ENCODE peak calls at places on chromosomes 13 and 19, in ten cellular contexts. T is left lung; M is fibroblast of lung; B is CD8-positive, alpha-beta T cell; Y is HL-60; X is H1; K is ascending aorta; U is thoracic aorta; C is upper lobe of left lung; G is cardiac muscle cell. Q is an unnamed sample.

GRCh38 chr19:40811478-40812341 is 12.7 kb downstream of the EGLN2 start:
- DNase-seq in T (peak), M (no peak), B (peak), Y (no peak), X (no peak), K (no peak), U (no peak), C (no peak), G (peak), Q (no peak)

GRCh38 chr13:26498524-26499208 is 58.8 kb upstream of the WASF3 start:
- DNase-seq in T (no peak), M (peak), B (no peak), Y (no peak), X (no peak), K (no peak), U (no peak), C (no peak), G (no peak), Q (no peak)

GRCh38 chr19:13071444-13072205 is 31.0 kb downstream of the LYL1 start:
- DNase-seq in T (no peak), M (no peak), B (no peak), Y (no peak), X (no peak), K (no peak), U (no peak), C (no peak), G (no peak), Q (no peak)

GRCh38 chr19:13149628-13150186 is 468 bp downstream of the STX10 start:
- DNase-seq in T (peak), M (peak), B (no peak), Y (peak), X (peak), K (peak), U (no peak), C (peak), G (peak), Q (peak)

GRCh38 chr19:51687791-51688664 is 5.1 kb upstream of the SPACA6 start:
- DNase-seq in T (peak), M (peak), B (no peak), Y (no peak), X (peak), K (peak), U (peak), C (peak), G (peak), Q (no peak)

GRCh38 chr13:113782472-113782871 is 23.4 kb downstream of the TMEM255B start:
- DNase-seq in T (no peak), M (no peak), B (no peak), Y (no peak), X (no peak), K (no peak), U (no peak), C (no peak), G (no peak), Q (no peak)

GRCh38 chr13:25654332-25654731 is 282.6 kb downstream of the ATP8A2 start:
- DNase-seq in T (no peak), M (no peak), B (no peak), Y (no peak), X (no peak), K (no peak), U (no peak), C (no peak), G (no peak), Q (no peak)

GRCh38 chr13:101655435-101655834 is 203.0 kb downstream of the ITGBL1 start:
- DNase-seq in T (no peak), M (peak), B (no peak), Y (no peak), X (no peak), K (no peak), U (no peak), C (no peak), G (no peak), Q (no peak)

GRCh38 chr19:39160523-39160861 is 34.9 kb downstream of the PAK4 start:
- DNase-seq in T (peak), M (peak), B (no peak), Y (no peak), X (no peak), K (peak), U (peak), C (no peak), G (no peak), Q (no peak)

GRCh38 chr19:11624064-11624463 is 26.8 kb downstream of the ZNF627 start:
- DNase-seq in T (no peak), M (peak), B (no peak), Y (no peak), X (no peak), K (no peak), U (no peak), C (no peak), G (no peak), Q (no peak)

GRCh38 chr13:90485441-90485840 is 862.0 kb upstream of the MIR17HG start:
- DNase-seq in T (no peak), M (peak), B (no peak), Y (no peak), X (no peak), K (no peak), U (no peak), C (no peak), G (no peak), Q (no peak)

DNA sequence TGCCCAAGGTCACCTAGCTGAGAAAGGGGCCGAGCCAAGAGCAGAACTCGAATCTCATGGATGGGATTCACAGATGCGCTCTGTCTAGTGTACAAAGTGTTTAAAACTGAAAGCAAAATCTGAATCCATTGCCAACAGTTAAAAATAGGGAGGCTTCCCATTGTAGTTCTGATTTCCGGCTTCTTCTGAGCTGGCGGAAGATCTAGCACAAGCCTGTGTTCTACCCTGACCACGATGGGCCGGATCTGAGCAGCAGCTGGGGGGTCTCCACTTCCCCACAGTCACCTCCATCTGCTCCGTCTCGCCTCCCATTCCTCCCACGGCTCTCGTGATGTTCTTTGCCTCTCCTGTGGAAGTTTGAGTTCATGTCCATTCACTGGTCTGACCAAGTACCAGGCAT is 2.4 kb downstream of the CACNG8 start:
- DNase-seq in T (no peak), M (no peak), B (no peak), Y (no peak), X (no peak), K (no peak), U (no peak), C (no peak), G (no peak), Q (no peak)
- H3K4me3 ChIP-seq in T (no peak), M (no peak), B (no peak), Y (no peak), X (no peak), K (no peak), U (no peak), C (no peak), G (no peak), Q (peak)

DNA sequence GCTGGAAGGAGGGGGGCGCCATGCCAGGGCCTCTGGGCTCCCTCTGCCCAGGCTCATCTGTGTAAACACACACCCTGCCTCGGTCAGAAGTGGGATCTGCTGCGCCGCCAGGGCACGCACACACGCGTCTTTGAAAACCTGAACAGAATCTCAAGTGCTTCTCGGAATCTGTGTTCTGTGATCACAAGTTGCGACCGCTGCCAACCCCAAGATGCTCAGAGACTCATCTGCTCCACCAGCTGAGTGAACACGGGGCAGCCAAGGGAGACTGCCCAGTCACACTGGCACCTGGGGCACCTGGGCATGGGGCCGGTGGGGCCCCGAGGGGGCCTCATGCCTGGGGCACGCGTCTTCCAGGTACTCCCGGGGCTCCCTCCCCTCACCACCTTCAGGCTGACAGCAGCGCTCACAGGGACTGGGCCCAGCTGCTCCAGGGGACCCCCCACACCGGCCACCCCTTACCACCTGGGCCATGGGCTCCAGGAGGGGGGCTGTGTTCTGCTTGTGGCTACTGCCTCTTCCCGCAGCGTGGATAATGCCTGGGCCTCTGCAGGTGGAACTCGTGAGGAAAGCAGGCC is 59.0 kb downstream of the KLF2 start:
- DNase-seq in T (no peak), M (no peak), B (no peak), Y (no peak), X (no peak), K (no peak), U (no peak), C (no peak), G (no peak), Q (no peak)
- TF ChIP-seq CTCF in T (no peak), M (no peak), B (no peak), Y (no peak), X (no peak), K (no peak), U (no peak), C (peak), G (peak), Q (no peak)

DNA sequence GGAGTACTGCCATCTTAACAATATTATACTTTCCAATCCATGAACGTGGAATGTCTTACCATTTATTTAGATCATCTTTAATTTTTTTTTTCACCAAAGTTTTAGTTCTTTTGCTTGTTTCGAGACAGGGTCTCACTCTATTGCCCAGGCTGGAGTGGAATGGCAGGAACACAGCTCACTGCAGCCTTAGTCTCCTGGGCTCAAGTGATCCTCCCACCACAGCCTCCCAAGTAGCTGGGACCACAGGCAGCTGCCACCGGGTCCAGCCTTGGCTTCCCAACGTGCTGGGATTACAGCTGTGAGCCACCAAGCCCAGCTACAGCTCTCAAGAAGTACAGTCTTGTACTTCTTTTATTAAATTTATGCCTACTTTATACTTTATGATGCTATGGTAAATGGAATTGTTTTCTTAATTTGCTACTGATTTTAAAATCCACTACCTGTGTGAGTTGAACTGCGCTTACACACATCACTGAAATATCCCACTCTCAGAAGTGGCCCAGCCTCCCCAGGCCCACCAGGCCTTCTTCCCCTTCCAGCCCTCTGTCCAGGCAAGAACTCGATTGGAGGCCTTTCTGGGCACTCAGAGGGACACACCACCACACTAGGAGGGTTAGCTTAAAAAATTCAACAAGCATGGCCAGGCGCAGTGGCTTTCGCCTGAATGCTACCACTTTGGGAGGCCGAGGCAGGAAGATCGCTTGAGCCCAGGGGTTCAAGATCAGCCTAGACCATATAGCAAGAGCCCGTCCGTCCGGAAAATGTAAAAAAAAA is 1.0 kb upstream of the PGLS start:
- DNase-seq in T (no peak), M (peak), B (no peak), Y (peak), X (no peak), K (no peak), U (no peak), C (no peak), G (no peak), Q (no peak)
- H3K27ac ChIP-seq in T (peak), M (peak), B (peak), Y (peak), X (no peak), K (peak), U (peak), C (peak), G (peak), Q (peak)

DNA sequence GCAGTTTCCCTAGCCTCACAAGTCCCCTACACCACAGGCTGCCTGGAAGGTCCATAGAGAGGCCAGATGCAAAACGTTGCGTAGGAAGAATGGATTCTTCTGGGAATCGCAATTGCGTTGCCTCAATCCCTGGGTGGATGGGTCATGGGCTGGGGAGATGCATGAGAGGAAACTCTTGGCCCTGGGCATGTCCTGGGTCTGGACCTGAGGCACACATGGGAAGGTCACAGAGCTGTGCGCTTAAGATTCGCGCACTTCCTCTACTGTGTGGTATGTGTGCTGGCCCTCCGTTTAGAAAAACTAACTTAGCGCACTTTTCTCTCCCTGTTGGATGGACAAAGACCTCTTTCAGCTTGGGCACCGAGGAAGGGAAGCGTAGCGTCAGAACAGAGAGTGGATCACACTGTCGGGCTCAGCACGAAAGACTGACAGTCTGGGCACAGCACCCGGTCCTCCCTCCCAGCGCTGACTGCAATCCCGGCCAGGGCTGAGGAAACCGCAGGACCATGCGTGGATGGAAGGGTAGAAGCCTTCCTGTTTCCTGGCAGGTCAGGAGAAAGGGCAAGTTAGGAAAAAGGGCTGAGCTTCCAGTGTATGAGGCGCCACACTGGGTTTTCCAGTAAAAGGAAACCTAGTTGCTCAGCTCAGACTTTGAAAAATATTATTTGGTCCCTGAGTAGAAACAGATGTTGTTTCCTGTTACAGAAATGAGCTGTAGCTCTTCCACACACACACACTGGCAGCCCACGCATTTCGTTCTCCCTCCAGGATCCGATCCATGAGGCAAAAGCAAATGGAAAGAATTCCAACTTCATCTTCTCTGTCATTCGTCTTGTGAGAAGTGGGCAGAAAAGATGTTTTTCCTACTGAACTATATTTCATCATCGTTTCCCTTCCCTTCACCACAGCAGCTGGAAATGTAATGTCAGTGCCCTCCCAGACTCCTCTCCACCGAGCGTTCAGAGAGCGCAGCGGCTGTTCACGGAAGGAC is 86.0 kb downstream of the ING1 start:
- DNase-seq in T (no peak), M (peak), B (no peak), Y (peak), X (no peak), K (peak), U (no peak), C (no peak), G (no peak), Q (no peak)
- H3K4me3 ChIP-seq in T (no peak), M (peak), B (no peak), Y (peak), X (no peak), K (peak), U (peak), C (no peak), G (no peak), Q (peak)

DNA sequence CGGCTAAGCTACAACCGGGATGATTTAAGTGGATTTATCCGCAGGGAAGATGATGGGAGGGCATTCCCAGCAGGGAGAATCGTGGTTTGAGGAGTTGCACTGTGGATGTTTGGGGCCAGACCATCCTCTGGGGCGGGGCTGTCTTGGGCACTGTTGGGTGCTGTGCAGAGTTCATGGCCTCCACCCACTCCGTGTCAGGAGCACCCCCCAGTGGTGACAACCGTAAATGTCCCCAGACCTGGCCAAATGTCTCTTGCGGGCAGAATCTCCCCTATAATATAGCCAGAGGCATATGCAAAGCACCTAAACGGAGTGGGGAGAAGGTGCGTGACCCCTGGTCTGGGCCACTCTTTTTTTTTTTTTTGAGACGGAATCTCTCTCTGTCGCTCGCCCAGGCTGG is 40.2 kb downstream of the SMIM24 start:
- DNase-seq in T (peak), M (no peak), B (peak), Y (peak), X (peak), K (no peak), U (no peak), C (peak), G (no peak), Q (peak)
- TF ChIP-seq CTCF in T (peak), M (peak), B (peak), Y (peak), X (peak), K (peak), U (peak), C (peak), G (peak), Q (peak)

GRCh38 chr19:46821512-46822359 is 28.9 kb downstream of the AP2S1 start:
- DNase-seq in T (no peak), M (no peak), B (peak), Y (peak), X (no peak), K (no peak), U (no peak), C (no peak), G (no peak), Q (no peak)
- H3K27ac ChIP-seq in T (no peak), M (no peak), B (peak), Y (peak), X (no peak), K (no peak), U (no peak), C (no peak), G (no peak), Q (peak)

DNA sequence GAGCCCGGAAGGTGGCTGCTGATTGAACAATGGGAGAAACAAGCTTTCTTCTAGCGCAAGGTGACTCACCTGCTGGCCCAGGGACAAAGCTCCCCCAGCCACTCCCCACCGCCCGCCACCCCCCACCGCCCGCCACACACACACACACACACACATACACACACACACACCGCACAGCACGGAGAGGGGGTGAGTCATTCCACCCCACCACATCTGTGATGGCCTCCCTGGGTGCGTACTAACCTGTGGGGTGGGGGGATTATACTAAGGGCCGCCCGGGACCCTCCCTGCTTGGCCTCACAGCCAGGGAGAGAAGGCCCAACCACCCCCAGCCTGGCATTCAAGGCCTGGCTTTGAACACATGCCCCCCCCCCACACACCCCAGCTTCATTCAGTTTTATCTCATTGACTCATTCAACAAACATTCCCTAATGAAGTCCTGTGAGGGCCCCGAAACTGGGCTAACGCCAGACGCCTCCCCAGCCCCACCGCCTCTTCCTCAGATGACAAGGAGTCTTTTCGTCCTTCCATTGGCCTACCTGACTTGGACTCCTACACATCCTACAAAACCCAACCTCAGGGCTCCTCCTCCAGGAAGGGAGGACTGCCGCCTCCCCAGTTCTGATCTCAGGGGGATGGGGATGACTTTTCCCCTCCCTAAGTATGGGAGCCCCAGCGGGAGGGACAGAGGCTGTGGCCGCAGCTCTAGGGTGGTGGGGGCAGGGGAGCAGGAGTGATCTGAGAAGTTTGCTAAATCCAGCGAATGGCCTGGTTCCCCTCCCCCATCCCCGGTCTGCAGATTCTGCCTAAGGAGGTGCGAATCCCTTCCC is 5.8 kb upstream of the ONECUT3 start:
- DNase-seq in T (no peak), M (peak), B (peak), Y (no peak), X (no peak), K (no peak), U (no peak), C (no peak), G (no peak), Q (no peak)
- H3K4me3 ChIP-seq in T (no peak), M (no peak), B (no peak), Y (no peak), X (peak), K (no peak), U (no peak), C (no peak), G (no peak), Q (peak)

GRCh38 chr13:46315036-46315435 is 72.0 kb downstream of the RUBCNL start:
- DNase-seq in T (no peak), M (no peak), B (no peak), Y (no peak), X (no peak), K (no peak), U (no peak), C (no peak), G (no peak), Q (no peak)

GRCh38 chr13:46313441-46314257 is 73.4 kb downstream of the RUBCNL start:
- DNase-seq in T (no peak), M (no peak), B (no peak), Y (no peak), X (no peak), K (no peak), U (no peak), C (no peak), G (no peak), Q (no peak)

GRCh38 chr13:46314587-46314986 is 72.5 kb downstream of the RUBCNL start:
- DNase-seq in T (no peak), M (no peak), B (no peak), Y (no peak), X (no peak), K (no peak), U (no peak), C (no peak), G (no peak), Q (no peak)

GRCh38 chr13:46315491-46316075 is 71.5 kb downstream of the RUBCNL start:
- DNase-seq in T (no peak), M (no peak), B (no peak), Y (no peak), X (no peak), K (no peak), U (no peak), C (no peak), G (peak), Q (no peak)

DNA sequence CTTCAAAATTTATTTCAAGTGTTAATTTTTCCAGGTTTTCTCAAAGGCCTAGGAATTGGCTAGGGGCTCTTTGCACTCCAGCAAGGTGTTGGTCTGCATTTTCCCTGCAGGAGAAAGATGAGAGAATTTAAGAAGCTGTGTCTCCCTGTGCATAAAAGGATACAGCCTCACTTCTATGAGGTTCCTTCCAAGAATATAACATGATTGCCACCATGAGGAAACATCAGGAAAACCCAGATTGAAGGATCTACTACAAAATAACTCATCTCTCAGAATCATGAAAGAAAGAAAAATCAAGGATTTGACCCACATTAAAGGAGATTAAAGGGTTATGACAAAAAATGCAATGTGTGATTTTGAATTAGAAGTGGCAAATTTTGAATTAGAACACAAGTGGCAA is 69.9 kb downstream of the RUBCNL start:
- DNase-seq in T (no peak), M (no peak), B (no peak), Y (peak), X (no peak), K (no peak), U (no peak), C (no peak), G (no peak), Q (no peak)
- TF ChIP-seq CTCF in T (no peak), M (peak), B (no peak), Y (no peak), X (no peak), K (no peak), U (no peak), C (no peak), G (peak), Q (no peak)

Q was measured in Peyer's patch.